ENCODE peak calls at places on chromosomes 5 and 9, in six cellular contexts. One of them, this sample, is unnamed.

GRCh38 chr9:18489861-18490260 is 15.9 kb downstream of the ADAMTSL1 start:
- DNase-seq in CD8-positive, alpha-beta T cell: no peak
- DNase-seq in HT1080: peak; percentile 42
- DNase-seq in naive thymus-derived CD8-positive, alpha-beta T cell: no peak
- DNase-seq in stimulated activated CD8-positive, alpha-beta memory T cell treated with anti-CD3 and anti-CD28 coated beads, Interleukin-15, amount 100 ng/mL, for 4 hours: no peak
- DNase-seq in NCI-H748 treated with DMSO at 0.1 percent for 48 hours: no peak
- DNase-seq in this sample: no peak

GRCh38 chr9:21968331-21969010 is 25.7 kb downstream of the CDKN2A start:
- DNase-seq in CD8-positive, alpha-beta T cell: no peak
- DNase-seq in stimulated activated CD8-positive, alpha-beta memory T cell treated with anti-CD3 and anti-CD28 coated beads, Interleukin-15, amount 100 ng/mL, for 4 hours: no peak
- DNase-seq in NCI-H748 treated with DMSO at 0.1 percent for 48 hours: no peak
- DNase-seq in naive thymus-derived CD8-positive, alpha-beta T cell: no peak
- DNase-seq in HT1080: no peak
- DNase-seq in this sample: no peak

GRCh38 chr5:37810311-37810710 is 29.5 kb downstream of the GDNF start:
- DNase-seq in CD8-positive, alpha-beta T cell: no peak
- DNase-seq in naive thymus-derived CD8-positive, alpha-beta T cell: no peak
- DNase-seq in stimulated activated CD8-positive, alpha-beta memory T cell treated with anti-CD3 and anti-CD28 coated beads, Interleukin-15, amount 100 ng/mL, for 4 hours: no peak
- DNase-seq in NCI-H748 treated with DMSO at 0.1 percent for 48 hours: no peak
- DNase-seq in HT1080: peak; percentile 36
- DNase-seq in this sample: no peak

GRCh38 chr5:68531970-68532369 is 316.4 kb downstream of the PIK3R1 start:
- DNase-seq in HT1080: no peak
- DNase-seq in CD8-positive, alpha-beta T cell: no peak
- DNase-seq in NCI-H748 treated with DMSO at 0.1 percent for 48 hours: no peak
- DNase-seq in stimulated activated CD8-positive, alpha-beta memory T cell treated with anti-CD3 and anti-CD28 coated beads, Interleukin-15, amount 100 ng/mL, for 4 hours: no peak
- DNase-seq in naive thymus-derived CD8-positive, alpha-beta T cell: no peak
- DNase-seq in this sample: no peak

GRCh38 chr9:71812385-71812784 is 44.1 kb upstream of the CEMIP2 start:
- DNase-seq in stimulated activated CD8-positive, alpha-beta memory T cell treated with anti-CD3 and anti-CD28 coated beads, Interleukin-15, amount 100 ng/mL, for 4 hours: no peak
- DNase-seq in HT1080: no peak
- DNase-seq in CD8-positive, alpha-beta T cell: no peak
- DNase-seq in NCI-H748 treated with DMSO at 0.1 percent for 48 hours: no peak
- DNase-seq in naive thymus-derived CD8-positive, alpha-beta T cell: no peak
- DNase-seq in this sample: no peak

GRCh38 chr5:162911873-162912272 is 525.5 kb upstream of the CCNG1 start:
- DNase-seq in NCI-H748 treated with DMSO at 0.1 percent for 48 hours: no peak
- DNase-seq in naive thymus-derived CD8-positive, alpha-beta T cell: no peak
- DNase-seq in HT1080: no peak
- DNase-seq in CD8-positive, alpha-beta T cell: no peak
- DNase-seq in stimulated activated CD8-positive, alpha-beta memory T cell treated with anti-CD3 and anti-CD28 coated beads, Interleukin-15, amount 100 ng/mL, for 4 hours: no peak
- DNase-seq in this sample: no peak

GRCh38 chr5:135112008-135112670 is 78.1 kb upstream of the PITX1 start:
- DNase-seq in CD8-positive, alpha-beta T cell: no peak
- DNase-seq in HT1080: no peak
- DNase-seq in stimulated activated CD8-positive, alpha-beta memory T cell treated with anti-CD3 and anti-CD28 coated beads, Interleukin-15, amount 100 ng/mL, for 4 hours: no peak
- DNase-seq in NCI-H748 treated with DMSO at 0.1 percent for 48 hours: no peak
- DNase-seq in naive thymus-derived CD8-positive, alpha-beta T cell: no peak
- DNase-seq in this sample: peak; percentile 38

GRCh38 chr9:81628897-81629296 is 60.5 kb downstream of the TLE1 start:
- DNase-seq in stimulated activated CD8-positive, alpha-beta memory T cell treated with anti-CD3 and anti-CD28 coated beads, Interleukin-15, amount 100 ng/mL, for 4 hours: no peak
- DNase-seq in NCI-H748 treated with DMSO at 0.1 percent for 48 hours: no peak
- DNase-seq in CD8-positive, alpha-beta T cell: no peak
- DNase-seq in HT1080: no peak
- DNase-seq in naive thymus-derived CD8-positive, alpha-beta T cell: no peak
- DNase-seq in this sample: no peak

GRCh38 chr5:40124367-40124766 is 555.3 kb upstream of the PTGER4 start:
- DNase-seq in HT1080: no peak
- DNase-seq in stimulated activated CD8-positive, alpha-beta memory T cell treated with anti-CD3 and anti-CD28 coated beads, Interleukin-15, amount 100 ng/mL, for 4 hours: no peak
- DNase-seq in NCI-H748 treated with DMSO at 0.1 percent for 48 hours: no peak
- DNase-seq in CD8-positive, alpha-beta T cell: no peak
- DNase-seq in naive thymus-derived CD8-positive, alpha-beta T cell: no peak
- DNase-seq in this sample: no peak

GRCh38 chr5:168216989-168217388 is 74.5 kb upstream of the WWC1 start:
- DNase-seq in naive thymus-derived CD8-positive, alpha-beta T cell: no peak
- DNase-seq in CD8-positive, alpha-beta T cell: no peak
- DNase-seq in HT1080: no peak
- DNase-seq in stimulated activated CD8-positive, alpha-beta memory T cell treated with anti-CD3 and anti-CD28 coated beads, Interleukin-15, amount 100 ng/mL, for 4 hours: no peak
- DNase-seq in NCI-H748 treated with DMSO at 0.1 percent for 48 hours: no peak
- DNase-seq in this sample: no peak

GRCh38 chr9:68418259-68418845 is 61.9 kb downstream of the PGM5 start:
- DNase-seq in CD8-positive, alpha-beta T cell: no peak
- DNase-seq in NCI-H748 treated with DMSO at 0.1 percent for 48 hours: no peak
- DNase-seq in stimulated activated CD8-positive, alpha-beta memory T cell treated with anti-CD3 and anti-CD28 coated beads, Interleukin-15, amount 100 ng/mL, for 4 hours: no peak
- DNase-seq in HT1080: no peak
- DNase-seq in naive thymus-derived CD8-positive, alpha-beta T cell: no peak
- DNase-seq in this sample: no peak

GRCh38 chr9:120859361-120859760 is 16.6 kb upstream of the PSMD5 start:
- DNase-seq in HT1080: no peak
- DNase-seq in stimulated activated CD8-positive, alpha-beta memory T cell treated with anti-CD3 and anti-CD28 coated beads, Interleukin-15, amount 100 ng/mL, for 4 hours: no peak
- DNase-seq in NCI-H748 treated with DMSO at 0.1 percent for 48 hours: no peak
- DNase-seq in naive thymus-derived CD8-positive, alpha-beta T cell: no peak
- DNase-seq in CD8-positive, alpha-beta T cell: no peak
- DNase-seq in this sample: no peak

GRCh38 chr9:89345476-89345875 is 27.2 kb downstream of the SECISBP2 start:
- DNase-seq in HT1080: no peak
- DNase-seq in naive thymus-derived CD8-positive, alpha-beta T cell: no peak
- DNase-seq in CD8-positive, alpha-beta T cell: no peak
- DNase-seq in stimulated activated CD8-positive, alpha-beta memory T cell treated with anti-CD3 and anti-CD28 coated beads, Interleukin-15, amount 100 ng/mL, for 4 hours: no peak
- DNase-seq in NCI-H748 treated with DMSO at 0.1 percent for 48 hours: no peak
- DNase-seq in this sample: no peak

GRCh38 chr5:32852535-32852934 is 141.4 kb downstream of the NPR3 start:
- DNase-seq in NCI-H748 treated with DMSO at 0.1 percent for 48 hours: no peak
- DNase-seq in HT1080: peak; percentile 52
- DNase-seq in naive thymus-derived CD8-positive, alpha-beta T cell: no peak
- DNase-seq in CD8-positive, alpha-beta T cell: no peak
- DNase-seq in stimulated activated CD8-positive, alpha-beta memory T cell treated with anti-CD3 and anti-CD28 coated beads, Interleukin-15, amount 100 ng/mL, for 4 hours: no peak
- DNase-seq in this sample: no peak

GRCh38 chr9:36208521-36209253 is 18.0 kb downstream of the CLTA start:
- DNase-seq in stimulated activated CD8-positive, alpha-beta memory T cell treated with anti-CD3 and anti-CD28 coated beads, Interleukin-15, amount 100 ng/mL, for 4 hours: no peak
- DNase-seq in NCI-H748 treated with DMSO at 0.1 percent for 48 hours: no peak
- DNase-seq in naive thymus-derived CD8-positive, alpha-beta T cell: no peak
- DNase-seq in CD8-positive, alpha-beta T cell: no peak
- DNase-seq in HT1080: no peak
- DNase-seq in this sample: no peak

GRCh38 chr5:135977375-135977928 is 22.7 kb upstream of the LECT2 start:
- DNase-seq in naive thymus-derived CD8-positive, alpha-beta T cell: no peak
- DNase-seq in NCI-H748 treated with DMSO at 0.1 percent for 48 hours: no peak
- DNase-seq in CD8-positive, alpha-beta T cell: no peak
- DNase-seq in stimulated activated CD8-positive, alpha-beta memory T cell treated with anti-CD3 and anti-CD28 coated beads, Interleukin-15, amount 100 ng/mL, for 4 hours: no peak
- DNase-seq in HT1080: no peak
- DNase-seq in this sample: peak; percentile 87

GRCh38 chr5:158084292-158084691 is 225.3 kb upstream of the CLINT1 start:
- DNase-seq in stimulated activated CD8-positive, alpha-beta memory T cell treated with anti-CD3 and anti-CD28 coated beads, Interleukin-15, amount 100 ng/mL, for 4 hours: no peak
- DNase-seq in CD8-positive, alpha-beta T cell: no peak
- DNase-seq in HT1080: no peak
- DNase-seq in naive thymus-derived CD8-positive, alpha-beta T cell: no peak
- DNase-seq in NCI-H748 treated with DMSO at 0.1 percent for 48 hours: no peak
- DNase-seq in this sample: no peak

GRCh38 chr5:141858084-141858765 is 20.0 kb downstream of the PCDH1 start:
- DNase-seq in CD8-positive, alpha-beta T cell: no peak
- DNase-seq in NCI-H748 treated with DMSO at 0.1 percent for 48 hours: no peak
- DNase-seq in naive thymus-derived CD8-positive, alpha-beta T cell: no peak
- DNase-seq in stimulated activated CD8-positive, alpha-beta memory T cell treated with anti-CD3 and anti-CD28 coated beads, Interleukin-15, amount 100 ng/mL, for 4 hours: no peak
- DNase-seq in HT1080: no peak
- DNase-seq in this sample: no peak

This sample was measured in spleen.